ENCODE peak calls at places on chromosome 1, in nine cellular contexts. Z is neural progenitor cell, F is stomach, K is suprapubic skin, A is RWPE1, J is sigmoid colon, D is GM13977, B is ovary, H is endothelial cell of umbilical vein. U is an unnamed sample.

GRCh38 chr1:29282924-29283803 is 46.8 kb downstream of the PTPRU start:
- DNase-seq in K (no peak), F (no peak), A (peak; percentile 42), J (peak; percentile 65), B (peak; percentile 58), Z (peak; percentile 96), D (peak; percentile 67), H (peak; percentile 22), U (peak; percentile 67)

GRCh38 chr1:59499273-59499955 is 202.5 kb downstream of the FGGY start:
- DNase-seq in H (no peak), D (no peak), K (no peak), J (no peak), F (no peak), B (no peak), A (peak; percentile 37), Z (no peak), U (no peak)

GRCh38 chr1:154186177-154186576 is 5.7 kb downstream of the TPM3 start:
- DNase-seq in K (no peak), A (no peak), B (no peak), H (peak; percentile 85), D (peak; percentile 65), F (peak; percentile 81), J (no peak), Z (peak; percentile 67), U (peak; percentile 62)

GRCh38 chr1:179781962-179782361 is 38.9 kb downstream of the FAM163A start:
- DNase-seq in D (no peak), H (no peak), K (no peak), J (peak; percentile 98), B (peak; percentile 74), A (no peak), F (peak; percentile 46), Z (no peak), U (no peak)

GRCh38 chr1:230858918-230859819 is 9.2 kb downstream of the C1orf198 start:
- DNase-seq in A (no peak), D (no peak), B (no peak), J (no peak), F (no peak), H (no peak), K (no peak), Z (peak; percentile 50), U (no peak)

GRCh38 chr1:168266644-168267186 is 14.0 kb upstream of the TBX19 start:
- DNase-seq in Z (no peak), H (no peak), K (no peak), J (no peak), D (no peak), A (no peak), B (no peak), F (no peak), U (no peak)

GRCh38 chr1:31297273-31298247 is 728 bp downstream of the ZCCHC17 start:
- DNase-seq in K (no peak), Z (peak; percentile 29), F (no peak), B (no peak), A (peak; percentile 42), H (peak; percentile 61), D (no peak), J (no peak), U (no peak)

GRCh38 chr1:154765970-154766369 is 104.1 kb downstream of the KCNN3 start:
- DNase-seq in J (peak; percentile 46), D (no peak), A (peak; percentile 58), H (peak; percentile 29), B (no peak), Z (peak; percentile 54), F (peak; percentile 24), K (peak; percentile 48), U (no peak)

GRCh38 chr1:36881071-36881405 is 153.3 kb downstream of the GRIK3 start:
- DNase-seq in H (no peak), Z (no peak), A (no peak), D (no peak), B (no peak), K (no peak), J (no peak), F (peak; percentile 9), U (no peak)

GRCh38 chr1:107912614-107913013 is 52.4 kb downstream of the VAV3 start:
- DNase-seq in F (no peak), J (no peak), Z (no peak), B (no peak), K (no peak), H (no peak), D (no peak), A (no peak), U (no peak)

GRCh38 chr1:166588741-166589140 is 250.5 kb upstream of the POGK start:
- DNase-seq in D (no peak), J (no peak), A (no peak), K (no peak), H (no peak), B (no peak), Z (no peak), F (no peak), U (no peak)

GRCh38 chr1:179121159-179121938 is 39.5 kb downstream of the TOR3A start:
- DNase-seq in D (peak; percentile 54), F (no peak), A (no peak), H (no peak), K (no peak), B (no peak), J (no peak), Z (peak; percentile 44), U (peak; percentile 42)

GRCh38 chr1:19710825-19711611 is 46.3 kb downstream of the HTR6 start:
- DNase-seq in H (no peak), Z (no peak), K (no peak), A (no peak), J (no peak), F (no peak), D (peak; percentile 64), B (no peak), U (peak; percentile 57)

GRCh38 chr1:22776051-22776611 is 65.5 kb downstream of the EPHB2 start:
- DNase-seq in K (no peak), H (no peak), D (no peak), A (no peak), B (no peak), F (no peak), J (no peak), Z (no peak), U (no peak)

GRCh38 chr1:54813479-54814147 is 12.5 kb upstream of the TTC22 start:
- DNase-seq in Z (peak; percentile 28), K (peak; percentile 38), B (no peak), H (no peak), F (peak; percentile 17), J (no peak), D (no peak), A (no peak), U (no peak)

GRCh38 chr1:189429610-189430009 is 1048.1 kb downstream of the BRINP3 start:
- DNase-seq in A (no peak), K (no peak), F (no peak), J (no peak), Z (peak; percentile 78), B (no peak), D (peak; percentile 15), H (peak; percentile 35), U (peak; percentile 18)

GRCh38 chr1:9653195-9653782 is 1.8 kb downstream of the PIK3CD start:
- DNase-seq in D (peak; percentile 63), A (no peak), Z (no peak), F (no peak), K (no peak), J (no peak), B (no peak), H (no peak), U (no peak)

GRCh38 chr1:41496080-41497055 is 11.9 kb upstream of the EDN2 start:
- DNase-seq in H (peak; percentile 60), D (peak; percentile 81), J (peak; percentile 97), B (peak; percentile 87), K (peak; percentile 90), Z (peak; percentile 96), A (peak; percentile 75), F (peak; percentile 92), U (peak; percentile 76)
- TF ChIP-seq CTCF in H (no peak), D (no peak), J (no peak), B (peak; percentile 14), K (no peak), Z (no peak), A (no peak), F (peak; percentile 25), U (peak; percentile 11)

DNA sequence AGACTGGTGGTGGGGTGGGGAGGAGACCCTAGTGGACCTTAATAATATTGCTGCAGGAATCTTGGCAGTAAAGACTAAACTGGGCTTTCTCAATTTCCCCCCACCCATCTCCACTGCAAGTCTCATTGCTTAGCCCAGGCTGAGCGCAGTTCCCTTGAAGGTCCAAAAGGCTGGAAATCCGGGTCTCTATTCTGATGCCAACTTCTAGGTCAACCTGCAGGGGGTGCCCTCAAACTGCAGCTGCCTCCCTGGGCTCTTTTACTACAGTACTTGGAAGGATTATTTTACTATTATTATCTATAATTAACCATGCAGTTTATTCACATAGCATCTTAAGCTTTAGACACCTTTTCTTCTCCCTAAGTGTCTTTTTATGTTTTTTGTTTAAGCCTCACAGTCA is 85.4 kb upstream of the WARS2 start:
- DNase-seq in K (no peak), Z (no peak), D (no peak), J (no peak), H (no peak), B (no peak), A (no peak), F (no peak), U (no peak)
- TF ChIP-seq CTCF in K (no peak), Z (peak; percentile 32), D (peak; percentile 37), J (no peak), H (no peak), B (no peak), A (no peak), F (no peak), U (no peak)

GRCh38 chr1:159953866-159954515 is at the start of gene SLAMF9:
- DNase-seq in K (no peak), J (no peak), Z (no peak), H (no peak), B (no peak), F (no peak), A (peak; percentile 41), D (no peak), U (no peak)
- TF ChIP-seq CTCF in K (no peak), J (no peak), Z (no peak), H (no peak), B (no peak), F (no peak), A (no peak), D (no peak), U (no peak)

GRCh38 chr1:173084292-173084691 is 33.6 kb upstream of the TNFSF18 start:
- DNase-seq in A (no peak), H (no peak), K (no peak), D (no peak), J (no peak), B (no peak), Z (no peak), F (no peak), U (no peak)
- TF ChIP-seq CTCF in A (no peak), H (no peak), K (no peak), D (no peak), J (no peak), B (no peak), Z (no peak), F (no peak), U (no peak)

DNA sequence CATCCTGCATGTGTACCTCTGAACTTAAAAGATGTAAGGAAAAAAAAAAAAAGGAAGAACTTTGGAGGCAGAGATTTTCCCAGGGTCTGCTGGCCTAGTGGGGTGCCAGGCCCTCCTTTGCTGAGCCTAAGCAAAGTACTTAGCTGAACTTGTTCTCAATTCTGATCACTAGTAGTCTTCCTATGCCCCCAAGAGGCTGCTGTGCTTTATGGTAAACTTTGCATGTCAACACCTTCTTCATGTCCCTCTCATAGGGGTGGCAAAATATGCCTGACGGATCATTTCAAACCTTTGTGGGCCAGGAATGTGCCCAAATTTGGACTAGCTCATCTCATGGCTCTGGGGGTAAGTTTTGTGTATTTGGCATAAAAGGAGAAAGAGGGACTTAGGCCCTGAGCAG is 1.4 kb upstream of the USP21 start:
- DNase-seq in Z (no peak), K (no peak), J (no peak), B (no peak), H (no peak), D (no peak), A (no peak), F (no peak), U (no peak)
- TF ChIP-seq CTCF in Z (no peak), K (no peak), J (no peak), B (no peak), H (no peak), D (no peak), A (no peak), F (no peak), U (no peak)

U was measured in GM10248.